ENCODE peak calls at places on chromosomes 2 and 18, in four cellular contexts. H is Peyer's patch, Q is GM23338, K is tibial artery. L is an unnamed sample.

GRCh38 chr2:185785851-185786473 is 47.4 kb downstream of the FSIP2 start:
- DNase-seq in H (no peak), Q (no peak), K (no peak), L (no peak)

GRCh38 chr2:106886916-106887758 is 1.2 kb upstream of the ST6GAL2 start:
- DNase-seq in H (no peak), Q (peak), K (peak), L (peak)

GRCh38 chr2:46981662-46982351 is 66.2 kb upstream of the MCFD2 start:
- DNase-seq in H (peak), Q (no peak), K (no peak), L (no peak)

GRCh38 chr2:96241901-96242611 is 23.7 kb downstream of the TMEM127 start:
- DNase-seq in H (peak), Q (peak), K (no peak), L (no peak)

GRCh38 chr2:131104487-131105155 is 515 bp upstream of the PLEKHB2 start:
- DNase-seq in H (peak), Q (peak), K (peak), L (peak)

GRCh38 chr2:72915907-72916742 is 1.2 kb upstream of the EMX1 start:
- DNase-seq in H (peak), Q (peak), K (peak), L (peak)

GRCh38 chr2:176709541-176709951 is 440.3 kb downstream of the MTX2 start:
- DNase-seq in H (no peak), Q (no peak), K (no peak), L (no peak)

GRCh38 chr2:43358688-43359201 is 132.3 kb upstream of the ZFP36L2 start:
- DNase-seq in H (no peak), Q (no peak), K (no peak), L (no peak)

GRCh38 chr2:37599688-37600525 is 71.5 kb downstream of the CDC42EP3 start:
- DNase-seq in H (peak), Q (no peak), K (no peak), L (no peak)

GRCh38 chr2:75428060-75428459 is 132.7 kb downstream of the EVA1A start:
- DNase-seq in H (no peak), Q (no peak), K (no peak), L (no peak)

GRCh38 chr2:103139628-103140268 is 377.9 kb downstream of the TMEM182 start:
- DNase-seq in H (no peak), Q (no peak), K (no peak), L (no peak)

GRCh38 chr2:225274751-225275150 is 124.8 kb upstream of the NYAP2 start:
- DNase-seq in H (no peak), Q (no peak), K (no peak), L (peak)

GRCh38 chr2:60553496-60553991 is at the start of gene BCL11A:
- DNase-seq in H (peak), Q (peak), K (no peak), L (peak)

GRCh38 chr2:217685255-217685605 is 317.6 kb downstream of the TNS1 start:
- DNase-seq in H (peak), Q (peak), K (peak), L (peak)

GRCh38 chr2:51995293-51995692 is 963.4 kb upstream of the NRXN1 start:
- DNase-seq in H (no peak), Q (no peak), K (no peak), L (no peak)

GRCh38 chr2:236859896-236860295 is 225.8 kb upstream of the COPS8 start:
- DNase-seq in H (no peak), Q (peak), K (peak), L (no peak)

GRCh38 chr2:65452150-65452895 is 19.9 kb upstream of the SPRED2 start:
- DNase-seq in H (no peak), Q (no peak), K (no peak), L (no peak)

GRCh38 chr2:64311948-64312621 is 141.9 kb upstream of the LGALSL start:
- DNase-seq in H (peak), Q (peak), K (peak), L (peak)

GRCh38 chr2:139218181-139218580 is 438.0 kb upstream of the NXPH2 start:
- DNase-seq in H (no peak), Q (no peak), K (no peak), L (no peak)

GRCh38 chr18:29849145-29849544 is 1193.4 kb downstream of the DSC3 start:
- DNase-seq in H (no peak), Q (no peak), K (no peak), L (no peak)

GRCh38 chr2:12649602-12650400 is 66.9 kb upstream of the TRIB2 start:
- DNase-seq in H (no peak), Q (no peak), K (no peak), L (no peak)

GRCh38 chr18:70072678-70073077 is 125.0 kb upstream of the CD226 start:
- DNase-seq in H (no peak), Q (no peak), K (no peak), L (peak)

GRCh38 chr18:3468066-3468705 is 18.2 kb downstream of the TGIF1 start:
- DNase-seq in H (no peak), Q (peak), K (no peak), L (no peak)

GRCh38 chr2:109418716-109419115 is 195.1 kb downstream of the SEPTIN10 start:
- DNase-seq in H (no peak), Q (no peak), K (no peak), L (no peak)

GRCh38 chr18:7117390-7118355 is at the start of gene LAMA1:
- DNase-seq in H (no peak), Q (peak), K (no peak), L (no peak)

GRCh38 chr2:71784734-71785549 is 331.6 kb downstream of the DYSF start:
- DNase-seq in H (no peak), Q (no peak), K (peak), L (peak)

GRCh38 chr2:228986961-228987360 is 284.1 kb downstream of the PID1 start:
- DNase-seq in H (no peak), Q (no peak), K (no peak), L (no peak)

GRCh38 chr2:16330571-16331351 is 334.9 kb downstream of the CYRIA start:
- DNase-seq in H (no peak), Q (peak), K (no peak), L (no peak)

GRCh38 chr2:387980-388421 is 100.1 kb upstream of the ALKAL2 start:
- DNase-seq in H (no peak), Q (no peak), K (no peak), L (no peak)

GRCh38 chr18:3982541-3982940 is 472.6 kb downstream of the DLGAP1 start:
- DNase-seq in H (no peak), Q (no peak), K (no peak), L (no peak)

GRCh38 chr2:6784299-6784698 is 81.4 kb downstream of the CMPK2 start:
- DNase-seq in H (no peak), Q (no peak), K (no peak), L (no peak)

GRCh38 chr2:70088508-70089219 is 1.4 kb downstream of the PCBP1 start:
- DNase-seq in H (peak), Q (no peak), K (no peak), L (no peak)

GRCh38 chr2:54568876-54569298 is 112.8 kb downstream of the SPTBN1 start:
- DNase-seq in H (peak), Q (no peak), K (no peak), L (no peak)

GRCh38 chr2:189128961-189129360 is 50.6 kb downstream of the COL5A2 start:
- DNase-seq in H (no peak), Q (no peak), K (no peak), L (no peak)
- H3K4me3 ChIP-seq in H (no peak), Q (no peak), K (no peak), L (no peak)

GRCh38 chr2:66555076-66555475 is 120.2 kb downstream of the MEIS1 start:
- DNase-seq in H (no peak), Q (no peak), K (no peak), L (no peak)
- H3K4me3 ChIP-seq in H (no peak), Q (no peak), K (peak), L (no peak)

DNA sequence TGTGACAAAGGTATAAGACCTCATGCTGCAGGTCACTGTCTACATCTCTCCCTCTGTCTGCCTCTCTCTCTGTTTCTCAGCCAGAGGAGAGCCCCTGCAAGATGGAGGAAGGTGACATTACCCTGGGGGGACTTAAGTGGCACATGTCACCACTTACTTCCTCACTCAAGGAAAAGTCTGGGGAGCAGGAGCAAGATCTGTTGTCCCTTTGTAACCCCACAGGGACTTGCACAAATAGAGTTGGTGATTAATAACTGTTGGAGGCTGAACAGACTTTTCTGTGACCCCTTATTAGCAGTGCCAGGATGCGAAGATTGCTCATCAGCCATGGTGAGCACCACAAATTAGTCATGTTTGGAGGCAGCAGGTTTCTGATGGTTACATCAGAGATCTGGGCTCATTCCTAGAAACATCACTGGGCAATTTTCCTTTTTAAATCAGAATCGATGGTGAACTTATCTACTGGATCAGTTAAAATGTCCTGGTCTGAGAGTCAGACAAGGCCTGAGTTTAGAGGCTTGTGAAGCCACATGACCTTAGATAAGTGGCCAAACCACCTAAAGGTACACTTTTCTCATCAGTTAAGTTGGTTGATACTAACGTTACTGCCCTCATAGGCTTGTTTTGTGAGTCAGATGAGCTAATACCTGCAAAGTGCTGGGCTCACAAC is 81.2 kb upstream of the LTBP1 start:
- DNase-seq in H (no peak), Q (no peak), K (no peak), L (peak)
- H3K4me3 ChIP-seq in H (no peak), Q (no peak), K (no peak), L (no peak)

GRCh38 chr2:150587547-150588209 is 100.2 kb upstream of the RND3 start:
- DNase-seq in H (no peak), Q (peak), K (no peak), L (no peak)

GRCh38 chr2:150585221-150585971 is 97.9 kb upstream of the RND3 start:
- DNase-seq in H (no peak), Q (no peak), K (no peak), L (no peak)

GRCh38 chr2:150588210-150588870 is 100.9 kb upstream of the RND3 start:
- DNase-seq in H (no peak), Q (no peak), K (no peak), L (peak)

GRCh38 chr2:150584081-150584480 is 96.6 kb upstream of the RND3 start:
- DNase-seq in H (no peak), Q (no peak), K (no peak), L (no peak)

GRCh38 chr2:150586858-150587257 is 99.4 kb upstream of the RND3 start:
- DNase-seq in H (no peak), Q (no peak), K (no peak), L (peak)
- H3K4me3 ChIP-seq in H (no peak), Q (no peak), K (no peak), L (no peak)

DNA sequence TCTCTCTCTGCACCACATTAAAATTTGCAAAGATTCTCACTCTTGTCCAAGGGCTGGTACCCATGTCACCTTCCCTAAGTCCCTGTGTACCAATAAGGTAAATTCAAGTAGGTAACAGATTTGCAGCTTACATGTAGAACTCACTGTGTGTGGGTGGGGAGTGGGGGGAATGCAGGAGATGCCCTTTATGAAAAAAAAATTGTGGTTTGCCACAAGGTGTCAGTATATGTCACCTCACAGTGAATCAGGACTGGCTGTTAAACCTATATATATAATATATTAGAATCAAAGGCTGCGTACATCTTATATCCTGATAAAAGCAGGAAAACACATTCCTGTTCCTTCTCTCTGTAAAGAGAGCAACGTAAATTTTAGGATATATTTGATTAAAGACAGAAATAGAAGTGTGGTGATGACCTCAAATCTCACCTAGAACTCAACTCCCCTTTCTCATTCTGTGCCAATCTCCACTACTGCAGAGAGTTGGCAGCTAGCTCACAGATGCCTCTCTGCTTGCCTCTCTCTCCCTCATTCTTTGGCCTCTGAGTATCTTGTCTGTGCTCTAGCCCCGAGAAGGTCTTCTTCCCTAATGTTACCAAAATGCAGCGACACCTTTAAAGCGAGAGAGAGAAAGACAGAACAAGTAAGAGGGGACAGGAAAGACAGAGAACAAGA is 529 bp downstream of the XDH start:
- DNase-seq in H (no peak), Q (peak), K (no peak), L (no peak)
- H3K4me3 ChIP-seq in H (no peak), Q (no peak), K (no peak), L (peak)

L was measured in A549.